ENCODE peak calls at places on chromosomes 11 and 22, in nine cellular contexts. U, N, Q, J, T, F, D, E and X are unnamed samples.
A peak's percentile ranks its signal among the peaks of the same experiment; 100 is the strongest.

GRCh38 chr11:28924007-28924406 is 815.8 kb downstream of the METTL15 start:
- DNase-seq in D (no peak), N (no peak), E (no peak), T (no peak), U (no peak), Q (no peak), J (no peak), F (no peak), X (no peak)

GRCh38 chr11:10375280-10376048 is 70.6 kb downstream of the ADM start:
- DNase-seq in F (peak; percentile 81), T (no peak), J (no peak), E (no peak), N (peak; percentile 91), D (no peak), Q (no peak), U (peak; percentile 36), X (peak; percentile 96)

GRCh38 chr11:110158317-110159200 is 65.4 kb downstream of the ZC3H12C start:
- DNase-seq in J (no peak), U (no peak), F (no peak), D (no peak), E (no peak), N (no peak), T (no peak), Q (no peak), X (no peak)

GRCh38 chr22:40719599-40719998 is 40.3 kb downstream of the MCHR1 start:
- DNase-seq in E (no peak), U (no peak), N (no peak), Q (no peak), J (no peak), T (no peak), D (no peak), F (no peak), X (no peak)

GRCh38 chr11:35066783-35067476 is 72.0 kb upstream of the CD44 start:
- DNase-seq in J (no peak), U (no peak), D (no peak), E (no peak), F (no peak), T (no peak), N (no peak), Q (no peak), X (no peak)

GRCh38 chr11:31649129-31649528 is 139.6 kb downstream of the ELP4 start:
- DNase-seq in D (no peak), E (peak; percentile 29), Q (no peak), J (no peak), F (no peak), T (no peak), N (no peak), U (no peak), X (no peak)

GRCh38 chr22:37905534-37906363 is at the start of gene MICALL1:
- DNase-seq in U (peak; percentile 87), T (peak; percentile 83), J (peak; percentile 83), Q (no peak), D (no peak), N (peak; percentile 96), F (peak; percentile 78), E (peak; percentile 93), X (no peak)

GRCh38 chr22:38276161-38276560 is 3.4 kb upstream of the TMEM184B start:
- DNase-seq in E (no peak), T (no peak), N (no peak), J (no peak), F (no peak), U (no peak), D (no peak), Q (no peak), X (no peak)

GRCh38 chr11:25860677-25861445 is 471.1 kb upstream of the ANO3 start:
- DNase-seq in E (no peak), U (no peak), T (no peak), D (no peak), J (no peak), F (peak; percentile 64), N (no peak), Q (no peak), X (no peak)

GRCh38 chr11:120612363-120613263 is 101.1 kb downstream of the GRIK4 start:
- DNase-seq in U (no peak), E (no peak), F (peak; percentile 21), J (no peak), T (no peak), N (peak; percentile 25), Q (no peak), D (no peak), X (no peak)

GRCh38 chr22:23233084-23233501 is 52.8 kb downstream of the BCR start:
- DNase-seq in T (no peak), D (no peak), N (peak; percentile 71), U (no peak), F (peak; percentile 66), Q (no peak), E (no peak), J (no peak), X (no peak)

GRCh38 chr11:15607361-15608036 is 492.8 kb downstream of the INSC start:
- DNase-seq in U (no peak), J (no peak), T (no peak), N (no peak), F (no peak), E (no peak), Q (no peak), D (no peak), X (no peak)

GRCh38 chr22:27329471-27329870 is 472.1 kb downstream of the MN1 start:
- DNase-seq in N (no peak), U (no peak), F (no peak), T (no peak), E (peak; percentile 68), Q (no peak), J (no peak), D (no peak), X (no peak)

GRCh38 chr22:42562282-42562681 is 8.5 kb downstream of the SERHL2 start:
- DNase-seq in J (no peak), U (no peak), T (no peak), Q (no peak), E (no peak), D (no peak), N (no peak), F (no peak), X (no peak)

GRCh38 chr11:125069796-125070195 is 6.7 kb downstream of the SLC37A2 start:
- DNase-seq in J (peak; percentile 3), N (peak; percentile 72), U (peak; percentile 79), T (no peak), Q (no peak), D (no peak), F (peak; percentile 28), E (no peak), X (no peak)

GRCh38 chr22:31346733-31347250 is 646 bp upstream of the PATZ1 start:
- DNase-seq in Q (no peak), N (peak; percentile 65), T (peak; percentile 80), E (peak; percentile 81), D (peak; percentile 30), F (peak; percentile 57), J (peak; percentile 77), U (peak; percentile 28), X (no peak)

GRCh38 chr22:46914916-46915894 is 152.8 kb downstream of the TBC1D22A start:
- DNase-seq in E (no peak), N (no peak), U (no peak), J (no peak), F (no peak), Q (no peak), T (no peak), D (no peak), X (no peak)

GRCh38 chr11:129992161-129992944 is 10.3 kb downstream of the PRDM10 start:
- DNase-seq in N (peak; percentile 34), Q (peak; percentile 20), E (peak; percentile 52), U (peak; percentile 52), T (no peak), J (peak; percentile 75), F (peak; percentile 18), D (no peak), X (no peak)
- TF ChIP-seq CTCF in N (peak; percentile 12), Q (peak; percentile 26), E (peak; percentile 60), U (peak; percentile 21), T (no peak), J (peak; percentile 36), F (no peak), D (no peak), X (no peak)

DNA sequence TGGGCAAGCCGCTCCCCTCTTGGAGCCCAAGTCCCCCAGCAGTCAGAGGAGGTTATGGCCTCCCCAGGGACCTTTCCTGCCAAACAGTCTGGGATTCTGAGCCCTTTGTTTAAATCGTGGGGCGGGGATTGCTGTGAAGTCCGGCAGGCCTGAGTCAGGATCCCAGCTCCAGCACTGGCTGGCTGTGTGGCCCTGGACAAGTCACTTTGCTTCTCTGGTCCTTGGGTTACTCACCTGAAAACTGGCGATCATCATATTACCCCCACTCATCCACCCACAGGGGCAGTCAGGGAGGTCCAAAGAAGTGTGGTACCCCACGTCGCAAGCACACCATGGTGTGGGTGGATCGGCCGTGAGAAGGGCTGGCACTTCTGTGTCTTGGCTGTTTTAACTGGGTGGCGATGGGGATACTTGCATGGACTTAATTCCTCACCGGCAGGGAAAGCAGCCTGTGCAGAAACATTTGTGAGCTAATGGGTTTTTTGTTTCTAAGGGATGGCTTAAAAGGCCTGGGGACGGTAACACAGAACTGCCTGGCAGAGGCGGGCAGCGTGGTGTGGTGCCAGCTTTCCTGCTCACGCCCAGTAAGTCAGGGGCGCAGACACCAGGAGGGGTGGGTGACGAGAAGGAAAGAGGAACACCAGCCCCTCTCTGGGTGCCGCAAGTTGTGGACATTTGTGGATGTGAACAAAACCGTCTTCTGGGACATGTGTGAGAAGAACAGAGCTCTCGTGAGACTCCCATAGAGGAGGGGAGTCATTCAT is 31.6 kb upstream of the PRR5 start:
- DNase-seq in N (peak; percentile 19), D (no peak), J (no peak), U (no peak), T (no peak), F (no peak), Q (no peak), E (no peak), X (no peak)
- H3K4me3 ChIP-seq in N (peak overlapping the region; percentile 83), D (no peak overlapping the region), J (no peak overlapping the region), U (no peak overlapping the region), T (no peak overlapping the region), F (no peak overlapping the region), Q (no peak overlapping the region), E (no peak overlapping the region), X (no peak overlapping the region)

DNA sequence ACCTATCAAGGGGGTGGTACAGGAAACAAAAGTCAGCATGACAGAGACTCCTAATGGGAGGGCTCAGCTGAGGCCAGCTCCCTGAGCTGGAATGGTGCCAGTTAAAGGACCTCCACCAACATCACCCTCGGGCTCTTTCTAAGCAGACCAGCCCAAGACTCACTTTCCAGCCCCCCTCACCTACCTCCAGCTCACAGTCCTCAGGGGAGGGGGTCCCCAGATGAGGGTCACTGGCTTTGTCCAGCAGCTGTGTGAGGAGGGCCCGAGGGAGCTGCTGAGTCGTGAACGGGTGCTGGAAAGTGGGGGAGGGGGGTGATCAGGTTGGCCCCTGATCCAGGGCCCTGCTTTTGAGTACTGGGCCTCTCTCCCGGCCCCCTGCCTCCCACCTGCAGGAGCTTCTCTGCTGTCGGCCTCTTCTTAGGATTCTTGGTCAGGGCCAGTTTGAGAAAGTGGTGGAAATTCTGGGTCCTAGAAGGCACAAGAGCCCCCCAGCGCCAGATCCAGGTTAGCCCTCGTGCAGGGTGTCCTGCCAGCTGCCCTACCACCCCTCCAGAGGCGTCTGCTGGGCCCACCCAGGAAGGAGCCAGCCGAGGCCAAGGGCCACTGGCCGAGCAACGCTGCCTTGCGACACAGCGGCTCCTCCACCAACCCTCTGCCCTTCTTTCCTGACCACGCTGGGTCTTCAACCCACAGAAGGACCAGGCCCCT is 2.9 kb downstream of the MAP4K2 start:
- DNase-seq in N (no peak), D (no peak), E (no peak), T (no peak), Q (no peak), F (no peak), J (no peak), U (no peak), X (no peak)
- TF ChIP-seq CTCF in N (no peak), D (no peak), E (no peak), T (no peak), Q (no peak), F (no peak), J (no peak), U (no peak), X (no peak)

GRCh38 chr11:11789735-11790369 is 51.9 kb upstream of the USP47 start:
- DNase-seq in N (peak; percentile 56), F (peak; percentile 36), J (no peak), U (no peak), T (no peak), D (no peak), Q (no peak), E (peak; percentile 38), X (no peak)
- H3K4me3 ChIP-seq in N (no peak overlapping the region), F (no peak overlapping the region), J (no peak overlapping the region), U (no peak overlapping the region), T (no peak overlapping the region), D (no peak overlapping the region), Q (no peak overlapping the region), E (no peak overlapping the region), X (no peak overlapping the region)